ENCODE peak calls at places on chromosomes 3 and 15, in four cellular contexts. One of them, this sample, is unnamed.
A peak's percentile ranks its signal among the peaks of the same experiment; 100 is the strongest.

GRCh38 chr3:194632211-194632982 is 822 bp downstream of the TMEM44 start:
- DNase-seq in GM12878: no peak
- DNase-seq in right lobe of liver: no peak
- DNase-seq in GM12892: no peak
- DNase-seq in this sample: peak; percentile 49

GRCh38 chr3:37386627-37387230 is 212.3 kb upstream of the LRRFIP2 start:
- DNase-seq in GM12892: no peak
- DNase-seq in right lobe of liver: no peak
- DNase-seq in GM12878: no peak
- DNase-seq in this sample: no peak

GRCh38 chr3:104411760-104412159 is 954.9 kb upstream of the ALCAM start:
- DNase-seq in GM12878: no peak
- DNase-seq in GM12892: no peak
- DNase-seq in right lobe of liver: no peak
- DNase-seq in this sample: no peak

GRCh38 chr3:192929755-192930491 is 12.3 kb upstream of the MB21D2 start:
- DNase-seq in right lobe of liver: no peak
- DNase-seq in GM12892: no peak
- DNase-seq in GM12878: no peak
- DNase-seq in this sample: no peak

GRCh38 chr3:117722856-117723255 is 1013.3 kb downstream of the TUSC7 start:
- DNase-seq in right lobe of liver: no peak
- DNase-seq in GM12878: no peak
- DNase-seq in GM12892: no peak
- DNase-seq in this sample: no peak

GRCh38 chr3:134464693-134465385 is 20.9 kb downstream of the ANAPC13 start:
- DNase-seq in GM12892: no peak
- DNase-seq in right lobe of liver: no peak
- DNase-seq in GM12878: no peak
- DNase-seq in this sample: no peak

GRCh38 chr15:29270169-29270955 is 740 bp upstream of the NSMCE3 start:
- DNase-seq in GM12892: no peak
- DNase-seq in right lobe of liver: no peak
- DNase-seq in GM12878: peak; percentile 67
- DNase-seq in this sample: no peak

GRCh38 chr3:11380314-11380713 is 108.1 kb downstream of the ATG7 start:
- DNase-seq in right lobe of liver: no peak
- DNase-seq in GM12892: no peak
- DNase-seq in GM12878: no peak
- DNase-seq in this sample: no peak

GRCh38 chr3:22835041-22835440 is 368.1 kb upstream of the UBE2E2 start:
- DNase-seq in right lobe of liver: no peak
- DNase-seq in GM12878: no peak
- DNase-seq in GM12892: no peak
- DNase-seq in this sample: no peak

GRCh38 chr3:177602601-177603136 is 405.4 kb upstream of the TBL1XR1 start:
- DNase-seq in GM12878: no peak
- DNase-seq in right lobe of liver: no peak
- DNase-seq in GM12892: no peak
- DNase-seq in this sample: no peak

GRCh38 chr15:88072598-88073385 is 183.7 kb downstream of the NTRK3 start:
- DNase-seq in GM12878: no peak
- DNase-seq in GM12892: no peak
- DNase-seq in right lobe of liver: no peak
- DNase-seq in this sample: no peak

GRCh38 chr3:105351821-105352220 is 14.9 kb upstream of the ALCAM start:
- DNase-seq in right lobe of liver: no peak
- DNase-seq in GM12892: no peak
- DNase-seq in GM12878: no peak
- DNase-seq in this sample: no peak

GRCh38 chr15:67863442-67863987 is 23.7 kb upstream of the RNU6-1 start:
- DNase-seq in GM12892: peak; percentile 75
- DNase-seq in GM12878: peak; percentile 61
- DNase-seq in right lobe of liver: peak; percentile 83
- DNase-seq in this sample: peak; percentile 52
- TF ChIP-seq POLR2A in GM12892: no peak
- TF ChIP-seq POLR2A in GM12878: no peak
- TF ChIP-seq POLR2A in right lobe of liver: no peak
- TF ChIP-seq POLR2A in this sample: no peak

GRCh38 chr3:182921665-182922355 is 58.5 kb downstream of the DCUN1D1 start:
- DNase-seq in right lobe of liver: no peak
- DNase-seq in GM12878: no peak
- DNase-seq in GM12892: no peak
- DNase-seq in this sample: no peak

GRCh38 chr3:182925944-182926337 is 54.4 kb downstream of the DCUN1D1 start:
- DNase-seq in right lobe of liver: no peak
- DNase-seq in GM12892: no peak
- DNase-seq in GM12878: no peak
- DNase-seq in this sample: no peak

GRCh38 chr3:182919866-182920357 is 60.4 kb downstream of the DCUN1D1 start:
- DNase-seq in right lobe of liver: no peak
- DNase-seq in GM12878: no peak
- DNase-seq in GM12892: no peak
- DNase-seq in this sample: no peak

GRCh38 chr3:182920515-182921084 is 59.7 kb downstream of the DCUN1D1 start:
- DNase-seq in GM12878: no peak
- DNase-seq in GM12892: no peak
- DNase-seq in right lobe of liver: no peak
- DNase-seq in this sample: no peak

DNA sequence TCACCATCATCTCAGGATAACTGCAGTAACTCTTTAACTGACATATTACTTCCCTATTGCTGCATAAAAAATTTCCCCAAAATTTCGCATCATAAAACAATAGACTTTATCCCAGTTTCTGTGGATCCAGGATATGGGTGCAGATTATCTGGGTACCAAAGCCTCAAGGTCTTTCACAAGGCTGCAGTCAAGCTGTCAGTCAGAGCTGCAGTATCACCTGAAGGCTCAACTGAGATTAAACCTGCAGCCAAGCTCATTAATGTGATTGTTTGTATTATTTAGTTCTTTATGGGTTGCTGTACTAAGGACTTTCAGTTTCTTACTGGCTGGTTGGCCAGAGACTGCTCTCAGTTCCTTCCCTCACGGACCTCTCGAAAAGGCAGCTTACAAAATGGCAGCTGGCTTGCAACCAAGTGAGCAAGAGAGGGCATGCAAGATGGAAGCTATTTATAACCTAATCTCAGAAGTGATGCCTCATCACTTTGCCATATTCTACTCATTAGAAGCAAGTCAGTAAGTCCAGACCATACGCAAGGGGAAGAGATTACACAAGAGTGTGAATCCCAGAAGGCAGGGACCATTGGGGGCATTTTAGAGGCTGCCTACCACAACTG is 54.9 kb downstream of the DCUN1D1 start:
- DNase-seq in GM12878: peak; percentile 92
- DNase-seq in GM12892: peak; percentile 29
- DNase-seq in right lobe of liver: no peak
- DNase-seq in this sample: no peak
- TF ChIP-seq POLR2A in GM12878: no peak
- TF ChIP-seq POLR2A in GM12892: no peak
- TF ChIP-seq POLR2A in right lobe of liver: no peak
- TF ChIP-seq POLR2A in this sample: no peak

GRCh38 chr3:157148123-157148889 is 11.6 kb downstream of the CCNL1 start:
- DNase-seq in right lobe of liver: no peak
- DNase-seq in GM12878: no peak
- DNase-seq in GM12892: no peak
- DNase-seq in this sample: no peak

GRCh38 chr3:157145566-157145965 is 14.4 kb downstream of the CCNL1 start:
- DNase-seq in GM12878: no peak
- DNase-seq in GM12892: no peak
- DNase-seq in right lobe of liver: no peak
- DNase-seq in this sample: no peak

GRCh38 chr3:157146664-157147082 is 13.3 kb downstream of the CCNL1 start:
- DNase-seq in GM12892: no peak
- DNase-seq in GM12878: no peak
- DNase-seq in right lobe of liver: no peak
- DNase-seq in this sample: no peak

GRCh38 chr3:157149136-157149696 is 10.7 kb downstream of the CCNL1 start:
- DNase-seq in GM12878: no peak
- DNase-seq in GM12892: no peak
- DNase-seq in right lobe of liver: no peak
- DNase-seq in this sample: no peak

GRCh38 chr3:157147099-157147803 is 12.7 kb downstream of the CCNL1 start:
- DNase-seq in GM12878: no peak
- DNase-seq in right lobe of liver: no peak
- DNase-seq in GM12892: no peak
- DNase-seq in this sample: no peak
- TF ChIP-seq POLR2A in GM12878: no peak
- TF ChIP-seq POLR2A in right lobe of liver: peak; percentile 24
- TF ChIP-seq POLR2A in GM12892: no peak
- TF ChIP-seq POLR2A in this sample: no peak

GRCh38 chr3:150170843-150171513 is 200.3 kb upstream of the PFN2 start:
- DNase-seq in GM12878: no peak
- DNase-seq in right lobe of liver: no peak
- DNase-seq in GM12892: no peak
- DNase-seq in this sample: no peak

GRCh38 chr3:150165396-150166094 is 194.8 kb upstream of the PFN2 start:
- DNase-seq in GM12892: no peak
- DNase-seq in right lobe of liver: no peak
- DNase-seq in GM12878: no peak
- DNase-seq in this sample: no peak

GRCh38 chr3:150172356-150172755 is 201.7 kb upstream of the PFN2 start:
- DNase-seq in right lobe of liver: no peak
- DNase-seq in GM12878: no peak
- DNase-seq in GM12892: no peak
- DNase-seq in this sample: no peak

GRCh38 chr3:150168694-150169093 is 198.0 kb upstream of the PFN2 start:
- DNase-seq in GM12892: no peak
- DNase-seq in GM12878: no peak
- DNase-seq in right lobe of liver: no peak
- DNase-seq in this sample: no peak

GRCh38 chr3:150169279-150169970 is 198.7 kb upstream of the PFN2 start:
- DNase-seq in GM12878: no peak
- DNase-seq in right lobe of liver: no peak
- DNase-seq in GM12892: no peak
- DNase-seq in this sample: no peak
- TF ChIP-seq POLR2A in GM12878: no peak
- TF ChIP-seq POLR2A in right lobe of liver: no peak
- TF ChIP-seq POLR2A in GM12892: no peak
- TF ChIP-seq POLR2A in this sample: no peak

GRCh38 chr3:136962961-136963360 is 5.2 kb downstream of the IL20RB start:
- DNase-seq in GM12878: no peak
- DNase-seq in right lobe of liver: no peak
- DNase-seq in GM12892: no peak
- DNase-seq in this sample: no peak
- TF ChIP-seq POLR2A in GM12878: no peak
- TF ChIP-seq POLR2A in right lobe of liver: no peak
- TF ChIP-seq POLR2A in GM12892: no peak
- TF ChIP-seq POLR2A in this sample: no peak

GRCh38 chr3:179347383-179348194 is at the start of gene MFN1:
- DNase-seq in right lobe of liver: peak; percentile 96
- DNase-seq in GM12878: peak; percentile 87
- DNase-seq in GM12892: peak; percentile 75
- DNase-seq in this sample: peak; percentile 91
- TF ChIP-seq POLR2A in right lobe of liver: peak; percentile 68
- TF ChIP-seq POLR2A in GM12878: peak; percentile 98
- TF ChIP-seq POLR2A in GM12892: peak; percentile 92
- TF ChIP-seq POLR2A in this sample: peak; percentile 79

This sample was measured in H54.